ENCODE peak calls at places on chromosome 5, in four cellular contexts. One of them, this sample, is unnamed.

GRCh38 chr5:141650851-141651727 is at the start of gene FCHSD1:
- DNase-seq in PC-9: peak
- DNase-seq in GM23338: peak
- DNase-seq in H9: peak
- DNase-seq in this sample: peak

GRCh38 chr5:2750758-2751464 is 566 bp downstream of the IRX2 start:
- DNase-seq in PC-9: no peak
- DNase-seq in GM23338: peak
- DNase-seq in H9: no peak
- DNase-seq in this sample: no peak

GRCh38 chr5:56987171-56987570 is 35.2 kb upstream of the MIER3 start:
- DNase-seq in PC-9: no peak
- DNase-seq in GM23338: no peak
- DNase-seq in H9: no peak
- DNase-seq in this sample: no peak

GRCh38 chr5:10745133-10745532 is 15.9 kb downstream of the DAP start:
- DNase-seq in PC-9: no peak
- DNase-seq in GM23338: no peak
- DNase-seq in H9: no peak
- DNase-seq in this sample: no peak

GRCh38 chr5:74542477-74542876 is 98.1 kb downstream of the ENC1 start:
- DNase-seq in PC-9: no peak
- DNase-seq in GM23338: no peak
- DNase-seq in H9: no peak
- DNase-seq in this sample: peak

GRCh38 chr5:136159457-136159856 is 26.8 kb downstream of the SMAD5 start:
- DNase-seq in PC-9: no peak
- DNase-seq in GM23338: no peak
- DNase-seq in H9: no peak
- DNase-seq in this sample: peak

GRCh38 chr5:157180374-157181264 is at the start of gene ITK:
- DNase-seq in PC-9: no peak
- DNase-seq in GM23338: no peak
- DNase-seq in H9: no peak
- DNase-seq in this sample: no peak

GRCh38 chr5:7667216-7667767 is 183.6 kb downstream of the CFAP90 start:
- DNase-seq in PC-9: no peak
- DNase-seq in GM23338: no peak
- DNase-seq in H9: no peak
- DNase-seq in this sample: no peak

GRCh38 chr5:149053027-149053705 is 9.7 kb downstream of the SH3TC2 start:
- DNase-seq in PC-9: no peak
- DNase-seq in GM23338: no peak
- DNase-seq in H9: no peak
- DNase-seq in this sample: peak

GRCh38 chr5:145791866-145792265 is 43.3 kb downstream of the PRELID2 start:
- DNase-seq in PC-9: no peak
- DNase-seq in GM23338: peak
- DNase-seq in H9: peak
- DNase-seq in this sample: no peak

GRCh38 chr5:108560581-108560980 is 178.7 kb upstream of the FBXL17 start:
- DNase-seq in PC-9: no peak
- DNase-seq in GM23338: no peak
- DNase-seq in H9: no peak
- DNase-seq in this sample: peak

GRCh38 chr5:180284161-180284560 is 7.7 kb downstream of the MAPK9 start:
- DNase-seq in PC-9: no peak
- DNase-seq in GM23338: peak
- DNase-seq in H9: peak
- DNase-seq in this sample: no peak

GRCh38 chr5:142856269-142856668 is 86.1 kb downstream of the ARHGAP26 start:
- DNase-seq in PC-9: no peak
- DNase-seq in GM23338: no peak
- DNase-seq in H9: no peak
- DNase-seq in this sample: no peak

GRCh38 chr5:156934450-156935211 is 28.4 kb downstream of the TIMD4 start:
- DNase-seq in PC-9: no peak
- DNase-seq in GM23338: peak
- DNase-seq in H9: no peak
- DNase-seq in this sample: no peak

GRCh38 chr5:133240425-133241091 is 188.7 kb downstream of the HSPA4 start:
- DNase-seq in PC-9: peak
- DNase-seq in GM23338: no peak
- DNase-seq in H9: no peak
- DNase-seq in this sample: peak

GRCh38 chr5:24720743-24721142 is 76.0 kb upstream of the CDH10 start:
- DNase-seq in PC-9: no peak
- DNase-seq in GM23338: no peak
- DNase-seq in H9: no peak
- DNase-seq in this sample: no peak

GRCh38 chr5:77876862-77877502 is 100.8 kb upstream of the TBCA start:
- DNase-seq in PC-9: no peak
- DNase-seq in GM23338: no peak
- DNase-seq in H9: no peak
- DNase-seq in this sample: no peak

GRCh38 chr5:139438707-139439012 is 665 bp downstream of the DNAJC18 start:
- DNase-seq in PC-9: no peak
- DNase-seq in GM23338: no peak
- DNase-seq in H9: no peak
- DNase-seq in this sample: no peak

GRCh38 chr5:171709930-171710329 is 75.7 kb upstream of the SMIM23 start:
- DNase-seq in PC-9: no peak
- DNase-seq in GM23338: no peak
- DNase-seq in H9: peak
- DNase-seq in this sample: no peak

GRCh38 chr5:93257616-93258015 is 323.4 kb downstream of the NR2F1-AS1 start:
- DNase-seq in PC-9: no peak
- DNase-seq in GM23338: no peak
- DNase-seq in H9: no peak
- DNase-seq in this sample: peak

GRCh38 chr5:138789771-138790242 is 36.6 kb downstream of the CTNNA1 start:
- DNase-seq in PC-9: no peak
- DNase-seq in GM23338: peak
- DNase-seq in H9: no peak
- DNase-seq in this sample: no peak

GRCh38 chr5:139647406-139648204 is 544 bp upstream of the CXXC5 start:
- DNase-seq in PC-9: no peak
- DNase-seq in GM23338: peak
- DNase-seq in H9: no peak
- DNase-seq in this sample: no peak

GRCh38 chr5:141778211-141778610 is 96.2 kb upstream of the ARAP3 start:
- DNase-seq in PC-9: no peak
- DNase-seq in GM23338: peak
- DNase-seq in H9: no peak
- DNase-seq in this sample: peak

GRCh38 chr5:98767563-98767962 is 5.9 kb upstream of the RGMB start:
- DNase-seq in PC-9: no peak
- DNase-seq in GM23338: peak
- DNase-seq in H9: no peak
- DNase-seq in this sample: no peak

GRCh38 chr5:163613150-163613442 is 107.7 kb downstream of the MAT2B start:
- DNase-seq in PC-9: no peak
- DNase-seq in GM23338: no peak
- DNase-seq in H9: no peak
- DNase-seq in this sample: no peak

GRCh38 chr5:56508249-56508648 is 275.1 kb upstream of the ANKRD55 start:
- DNase-seq in PC-9: no peak
- DNase-seq in GM23338: no peak
- DNase-seq in H9: no peak
- DNase-seq in this sample: no peak

DNA sequence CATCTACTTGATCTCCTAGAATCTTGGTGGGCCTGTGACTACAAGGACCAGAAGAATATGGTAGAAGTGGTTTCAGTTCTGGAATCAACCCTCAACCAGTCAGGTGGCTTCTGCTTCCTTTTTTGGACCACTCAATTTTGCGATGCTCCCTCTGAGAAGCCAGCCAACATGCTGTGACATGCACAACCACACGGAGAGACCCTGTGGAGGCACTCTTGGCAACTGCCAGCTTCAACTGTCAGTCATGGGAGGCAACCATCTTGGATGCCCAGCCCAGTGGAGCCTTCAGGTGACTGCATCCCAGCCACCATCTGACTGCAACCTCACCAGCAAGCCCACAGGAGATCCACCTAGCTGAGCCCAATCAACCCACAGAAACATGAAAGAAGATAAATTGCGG is 137.3 kb downstream of the FAM114A2 start:
- DNase-seq in PC-9: no peak
- DNase-seq in GM23338: no peak
- DNase-seq in H9: no peak
- DNase-seq in this sample: no peak
- H3K4me2 ChIP-seq in PC-9: no peak
- H3K4me2 ChIP-seq in GM23338: no peak
- H3K4me2 ChIP-seq in H9: no peak
- H3K4me2 ChIP-seq in this sample: peak

DNA sequence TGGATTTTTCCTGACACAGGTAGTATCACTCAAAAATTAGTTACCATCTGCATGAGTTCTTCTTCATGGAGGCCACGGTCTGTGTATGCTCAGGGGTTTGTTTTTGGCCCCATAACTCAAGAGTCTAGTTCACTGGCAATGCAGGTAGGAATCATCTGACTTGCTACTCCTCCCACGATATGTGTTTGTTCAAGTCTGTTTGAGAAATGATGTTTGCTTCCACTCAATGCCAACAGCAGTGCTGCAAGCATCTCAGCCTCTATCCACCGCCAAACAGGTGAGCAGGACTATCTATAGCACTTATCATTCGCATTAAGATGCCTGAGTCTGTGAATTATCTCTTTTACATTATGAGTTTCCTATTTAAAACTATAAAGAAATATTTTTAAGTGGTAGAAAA is 264.8 kb upstream of the PTGER4 start:
- DNase-seq in PC-9: no peak
- DNase-seq in GM23338: no peak
- DNase-seq in H9: no peak
- DNase-seq in this sample: no peak
- TF ChIP-seq CTCF in PC-9: no peak
- TF ChIP-seq CTCF in GM23338: no peak
- TF ChIP-seq CTCF in H9: no peak
- TF ChIP-seq CTCF in this sample: no peak

GRCh38 chr5:61329729-61330128 is 2.3 kb upstream of the ZSWIM6 start:
- DNase-seq in PC-9: no peak
- DNase-seq in GM23338: peak
- DNase-seq in H9: no peak
- DNase-seq in this sample: no peak
- H3K4me2 ChIP-seq in PC-9: peak
- H3K4me2 ChIP-seq in GM23338: peak
- H3K4me2 ChIP-seq in H9: peak
- H3K4me2 ChIP-seq in this sample: peak

GRCh38 chr5:177495243-177496060 is 2.0 kb downstream of the PDLIM7 start:
- DNase-seq in PC-9: peak
- DNase-seq in GM23338: peak
- DNase-seq in H9: peak
- DNase-seq in this sample: peak
- TF ChIP-seq CTCF in PC-9: no peak
- TF ChIP-seq CTCF in GM23338: peak
- TF ChIP-seq CTCF in H9: no peak
- TF ChIP-seq CTCF in this sample: no peak

DNA sequence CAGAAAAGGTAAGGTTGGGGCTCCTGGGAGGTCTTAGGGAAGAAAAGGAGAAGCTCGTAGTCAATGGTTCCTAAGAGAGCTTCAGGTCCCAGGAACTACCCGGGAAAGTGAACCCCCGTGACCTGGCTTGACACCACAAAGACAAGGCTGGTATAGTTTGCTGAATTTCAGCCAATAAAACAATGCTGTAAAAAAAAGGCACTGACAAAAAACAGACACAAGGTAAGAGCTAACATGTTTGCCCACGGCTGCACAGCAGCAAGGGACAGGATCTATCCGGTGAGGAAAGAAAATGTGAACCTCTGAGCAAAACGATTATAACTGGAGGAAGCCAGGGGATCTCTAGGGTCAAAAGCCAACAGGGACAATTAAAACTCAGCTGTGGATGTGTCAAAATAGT is 17.1 kb downstream of the SLIT3 start:
- DNase-seq in PC-9: no peak
- DNase-seq in GM23338: no peak
- DNase-seq in H9: no peak
- DNase-seq in this sample: no peak
- H3K4me2 ChIP-seq in PC-9: no peak
- H3K4me2 ChIP-seq in GM23338: no peak
- H3K4me2 ChIP-seq in H9: no peak
- H3K4me2 ChIP-seq in this sample: no peak

GRCh38 chr5:32038537-32038936 is 135.6 kb downstream of the GOLPH3 start:
- DNase-seq in PC-9: no peak
- DNase-seq in GM23338: no peak
- DNase-seq in H9: no peak
- DNase-seq in this sample: no peak
- TF ChIP-seq CTCF in PC-9: no peak
- TF ChIP-seq CTCF in GM23338: peak
- TF ChIP-seq CTCF in H9: no peak
- TF ChIP-seq CTCF in this sample: no peak

GRCh38 chr5:38420691-38421395 is 135.6 kb downstream of the LIFR start:
- DNase-seq in PC-9: peak
- DNase-seq in GM23338: peak
- DNase-seq in H9: peak
- DNase-seq in this sample: peak
- H3K4me2 ChIP-seq in PC-9: no peak
- H3K4me2 ChIP-seq in GM23338: no peak
- H3K4me2 ChIP-seq in H9: no peak
- H3K4me2 ChIP-seq in this sample: peak

DNA sequence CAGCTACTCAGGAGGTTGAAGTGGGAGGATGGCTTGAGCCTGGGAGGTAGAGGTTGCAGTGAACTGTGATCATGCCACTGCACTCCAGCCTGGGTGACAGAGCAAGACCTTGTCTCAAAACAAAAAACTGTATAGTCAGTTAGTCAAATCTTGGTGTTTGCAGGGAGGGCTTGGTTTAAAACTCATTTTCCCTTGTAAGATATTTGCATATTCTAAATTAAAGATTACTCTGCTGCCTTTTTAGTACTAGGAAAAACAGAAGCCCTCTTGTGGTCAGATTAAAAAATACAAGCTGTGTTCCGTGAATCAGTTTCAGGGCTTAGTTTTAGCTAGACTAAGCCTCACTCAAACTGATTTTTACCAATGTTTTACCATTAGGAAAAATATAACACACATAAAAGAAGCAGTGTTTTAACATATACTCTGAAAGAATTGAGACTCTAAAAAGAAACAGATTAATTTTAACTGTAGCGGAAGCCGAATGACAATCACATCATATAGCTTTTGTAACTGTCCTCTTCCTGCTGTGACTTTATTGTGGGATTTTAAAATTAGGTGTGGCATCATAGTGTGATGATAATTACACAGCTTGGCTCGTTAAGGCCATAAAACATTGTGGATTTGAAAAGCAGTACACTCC is 84.9 kb upstream of the BASP1 start:
- DNase-seq in PC-9: no peak
- DNase-seq in GM23338: peak
- DNase-seq in H9: no peak
- DNase-seq in this sample: no peak
- TF ChIP-seq CTCF in PC-9: peak
- TF ChIP-seq CTCF in GM23338: peak
- TF ChIP-seq CTCF in H9: peak
- TF ChIP-seq CTCF in this sample: peak

DNA sequence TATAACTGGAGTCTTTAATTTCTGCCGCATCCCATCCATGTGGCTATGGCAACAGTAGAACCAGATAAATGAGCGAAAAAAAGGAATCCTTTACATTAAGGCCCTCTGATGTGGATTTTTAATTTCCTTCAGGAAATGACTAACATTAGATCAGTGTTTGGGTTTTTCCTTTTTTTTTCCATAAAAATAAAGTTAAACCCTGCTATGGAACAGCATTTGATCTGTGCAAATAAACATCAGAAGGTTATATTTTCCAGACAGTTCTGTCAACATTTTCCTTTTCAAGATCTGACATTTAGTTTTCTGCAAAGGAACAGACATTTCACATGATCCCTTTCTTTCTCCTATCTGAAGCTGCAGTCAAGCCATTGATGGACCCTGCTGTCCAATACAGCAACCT is 49.9 kb downstream of the ANKH start:
- DNase-seq in PC-9: no peak
- DNase-seq in GM23338: no peak
- DNase-seq in H9: no peak
- DNase-seq in this sample: no peak
- H3K4me2 ChIP-seq in PC-9: no peak
- H3K4me2 ChIP-seq in GM23338: no peak
- H3K4me2 ChIP-seq in H9: no peak
- H3K4me2 ChIP-seq in this sample: peak

This sample was measured in astrocyte.